ENCODE peak calls at places on chromosomes 7 and 10, in nine cellular contexts. One of them, this sample, is unnamed.

GRCh38 chr7:83976302-83976701 is 218.3 kb downstream of the SEMA3A start:
- DNase-seq in stimulated activated CD4-positive, alpha-beta T cell treated with anti-CD3 and anti-CD28 coated beads, Interleukin-2, amount 100 ng/mL, for 48 hours: no peak
- DNase-seq in astrocyte of the spinal cord: peak
- DNase-seq in T-helper 17 cell: no peak
- DNase-seq in amniotic stem cell: peak
- DNase-seq in T follicular helper cell: no peak
- DNase-seq in activated T-helper 1 cell treated with anti-CD3 and anti-CD28 coated beads, Interleukin-2, amount 50 U/mL, for 16 hours: no peak
- DNase-seq in HFF-Myc: peak
- DNase-seq in SW480: peak
- DNase-seq in this sample: no peak

GRCh38 chr7:124777268-124777667 is 11.7 kb upstream of the GPR37 start:
- DNase-seq in stimulated activated CD4-positive, alpha-beta T cell treated with anti-CD3 and anti-CD28 coated beads, Interleukin-2, amount 100 ng/mL, for 48 hours: no peak
- DNase-seq in astrocyte of the spinal cord: no peak
- DNase-seq in T-helper 17 cell: no peak
- DNase-seq in amniotic stem cell: no peak
- DNase-seq in T follicular helper cell: no peak
- DNase-seq in activated T-helper 1 cell treated with anti-CD3 and anti-CD28 coated beads, Interleukin-2, amount 50 U/mL, for 16 hours: no peak
- DNase-seq in HFF-Myc: no peak
- DNase-seq in SW480: no peak
- DNase-seq in this sample: no peak

GRCh38 chr7:2202901-2203550 is 29.7 kb downstream of the MAD1L1 start:
- DNase-seq in stimulated activated CD4-positive, alpha-beta T cell treated with anti-CD3 and anti-CD28 coated beads, Interleukin-2, amount 100 ng/mL, for 48 hours: no peak
- DNase-seq in astrocyte of the spinal cord: no peak
- DNase-seq in T-helper 17 cell: no peak
- DNase-seq in amniotic stem cell: no peak
- DNase-seq in T follicular helper cell: no peak
- DNase-seq in activated T-helper 1 cell treated with anti-CD3 and anti-CD28 coated beads, Interleukin-2, amount 50 U/mL, for 16 hours: no peak
- DNase-seq in HFF-Myc: no peak
- DNase-seq in SW480: no peak
- DNase-seq in this sample: no peak

GRCh38 chr7:100540073-100540723 is 1.2 kb downstream of the AGFG2 start:
- DNase-seq in stimulated activated CD4-positive, alpha-beta T cell treated with anti-CD3 and anti-CD28 coated beads, Interleukin-2, amount 100 ng/mL, for 48 hours: no peak
- DNase-seq in astrocyte of the spinal cord: no peak
- DNase-seq in T-helper 17 cell: no peak
- DNase-seq in amniotic stem cell: no peak
- DNase-seq in T follicular helper cell: no peak
- DNase-seq in activated T-helper 1 cell treated with anti-CD3 and anti-CD28 coated beads, Interleukin-2, amount 50 U/mL, for 16 hours: no peak
- DNase-seq in HFF-Myc: no peak
- DNase-seq in SW480: peak
- DNase-seq in this sample: no peak

GRCh38 chr10:111128331-111129167 is 51.7 kb downstream of the ADRA2A start:
- DNase-seq in stimulated activated CD4-positive, alpha-beta T cell treated with anti-CD3 and anti-CD28 coated beads, Interleukin-2, amount 100 ng/mL, for 48 hours: no peak
- DNase-seq in astrocyte of the spinal cord: peak
- DNase-seq in T-helper 17 cell: no peak
- DNase-seq in amniotic stem cell: no peak
- DNase-seq in T follicular helper cell: no peak
- DNase-seq in activated T-helper 1 cell treated with anti-CD3 and anti-CD28 coated beads, Interleukin-2, amount 50 U/mL, for 16 hours: no peak
- DNase-seq in HFF-Myc: no peak
- DNase-seq in SW480: peak
- DNase-seq in this sample: no peak

GRCh38 chr10:119768455-119769094 is 42.7 kb downstream of the INPP5F start:
- DNase-seq in stimulated activated CD4-positive, alpha-beta T cell treated with anti-CD3 and anti-CD28 coated beads, Interleukin-2, amount 100 ng/mL, for 48 hours: no peak
- DNase-seq in astrocyte of the spinal cord: no peak
- DNase-seq in T-helper 17 cell: no peak
- DNase-seq in amniotic stem cell: no peak
- DNase-seq in T follicular helper cell: no peak
- DNase-seq in activated T-helper 1 cell treated with anti-CD3 and anti-CD28 coated beads, Interleukin-2, amount 50 U/mL, for 16 hours: no peak
- DNase-seq in HFF-Myc: no peak
- DNase-seq in SW480: no peak
- DNase-seq in this sample: no peak

GRCh38 chr7:20229652-20230500 is 12.7 kb upstream of the MACC1 start:
- DNase-seq in stimulated activated CD4-positive, alpha-beta T cell treated with anti-CD3 and anti-CD28 coated beads, Interleukin-2, amount 100 ng/mL, for 48 hours: no peak
- DNase-seq in astrocyte of the spinal cord: peak
- DNase-seq in T-helper 17 cell: no peak
- DNase-seq in amniotic stem cell: peak
- DNase-seq in T follicular helper cell: no peak
- DNase-seq in activated T-helper 1 cell treated with anti-CD3 and anti-CD28 coated beads, Interleukin-2, amount 50 U/mL, for 16 hours: no peak
- DNase-seq in HFF-Myc: peak
- DNase-seq in SW480: no peak
- DNase-seq in this sample: no peak

GRCh38 chr10:92208736-92209135 is 82.1 kb downstream of the CPEB3 start:
- DNase-seq in stimulated activated CD4-positive, alpha-beta T cell treated with anti-CD3 and anti-CD28 coated beads, Interleukin-2, amount 100 ng/mL, for 48 hours: no peak
- DNase-seq in astrocyte of the spinal cord: peak
- DNase-seq in T-helper 17 cell: no peak
- DNase-seq in amniotic stem cell: no peak
- DNase-seq in T follicular helper cell: no peak
- DNase-seq in activated T-helper 1 cell treated with anti-CD3 and anti-CD28 coated beads, Interleukin-2, amount 50 U/mL, for 16 hours: no peak
- DNase-seq in HFF-Myc: no peak
- DNase-seq in SW480: no peak
- DNase-seq in this sample: no peak

GRCh38 chr10:118980135-118980865 is 49.2 kb upstream of the NANOS1 start:
- DNase-seq in stimulated activated CD4-positive, alpha-beta T cell treated with anti-CD3 and anti-CD28 coated beads, Interleukin-2, amount 100 ng/mL, for 48 hours: no peak
- DNase-seq in astrocyte of the spinal cord: no peak
- DNase-seq in T-helper 17 cell: no peak
- DNase-seq in amniotic stem cell: no peak
- DNase-seq in T follicular helper cell: no peak
- DNase-seq in activated T-helper 1 cell treated with anti-CD3 and anti-CD28 coated beads, Interleukin-2, amount 50 U/mL, for 16 hours: no peak
- DNase-seq in HFF-Myc: no peak
- DNase-seq in SW480: no peak
- DNase-seq in this sample: no peak

GRCh38 chr7:142626420-142627035 is 122.7 kb upstream of the PRSS1 start:
- DNase-seq in stimulated activated CD4-positive, alpha-beta T cell treated with anti-CD3 and anti-CD28 coated beads, Interleukin-2, amount 100 ng/mL, for 48 hours: peak
- DNase-seq in astrocyte of the spinal cord: no peak
- DNase-seq in T-helper 17 cell: peak
- DNase-seq in amniotic stem cell: no peak
- DNase-seq in T follicular helper cell: peak
- DNase-seq in activated T-helper 1 cell treated with anti-CD3 and anti-CD28 coated beads, Interleukin-2, amount 50 U/mL, for 16 hours: peak
- DNase-seq in HFF-Myc: peak
- DNase-seq in SW480: peak
- DNase-seq in this sample: peak

GRCh38 chr7:125984795-125985194 is 1055.2 kb upstream of the POT1 start:
- DNase-seq in stimulated activated CD4-positive, alpha-beta T cell treated with anti-CD3 and anti-CD28 coated beads, Interleukin-2, amount 100 ng/mL, for 48 hours: no peak
- DNase-seq in astrocyte of the spinal cord: no peak
- DNase-seq in T-helper 17 cell: no peak
- DNase-seq in amniotic stem cell: no peak
- DNase-seq in T follicular helper cell: no peak
- DNase-seq in activated T-helper 1 cell treated with anti-CD3 and anti-CD28 coated beads, Interleukin-2, amount 50 U/mL, for 16 hours: no peak
- DNase-seq in HFF-Myc: no peak
- DNase-seq in SW480: no peak
- DNase-seq in this sample: no peak

This sample was measured in CD8-positive, alpha-beta memory T cell.